ENCODE peak calls at places on chromosomes 3 and 15, in nine cellular contexts. A, E, W, U, M, G, D, O and P are unnamed samples.

GRCh38 chr15:65952425-65953053 is 83.2 kb downstream of the RAB11A start:
- DNase-seq in A (no peak), E (peak; percentile 31), W (no peak), U (peak; percentile 54), M (no peak), G (peak; percentile 55), D (peak; percentile 86), O (no peak), P (no peak)

GRCh38 chr3:197501496-197501878 is 54.3 kb downstream of the BDH1 start:
- DNase-seq in A (no peak), E (no peak), W (no peak), U (no peak), M (no peak), G (no peak), D (no peak), O (no peak), P (no peak)

GRCh38 chr15:91944334-91944733 is 90.8 kb downstream of the SLCO3A1 start:
- DNase-seq in A (no peak), E (no peak), W (no peak), U (no peak), M (no peak), G (no peak), D (no peak), O (no peak), P (no peak)

GRCh38 chr15:83709246-83709645 is 55.3 kb downstream of the ADAMTSL3 start:
- DNase-seq in A (no peak), E (no peak), W (no peak), U (no peak), M (no peak), G (no peak), D (no peak), O (no peak), P (no peak)

GRCh38 chr3:131142580-131142979 is 115.9 kb downstream of the NEK11 start:
- DNase-seq in A (no peak), E (no peak), W (no peak), U (no peak), M (no peak), G (no peak), D (no peak), O (no peak), P (no peak)

GRCh38 chr3:7025581-7026300 is 164.8 kb downstream of the GRM7 start:
- DNase-seq in A (no peak), E (no peak), W (no peak), U (no peak), M (no peak), G (no peak), D (peak; percentile 62), O (no peak), P (no peak)

GRCh38 chr3:4416961-4417360 is 50.1 kb downstream of the SUMF1 start:
- DNase-seq in A (no peak), E (peak; percentile 87), W (no peak), U (no peak), M (no peak), G (no peak), D (no peak), O (no peak), P (no peak)

GRCh38 chr3:151379083-151379734 is 5.3 kb downstream of the P2RY12 start:
- DNase-seq in A (no peak), E (no peak), W (no peak), U (no peak), M (no peak), G (peak; percentile 64), D (peak; percentile 65), O (no peak), P (no peak)

GRCh38 chr3:188156051-188156450 is 2.1 kb downstream of the LPP start:
- DNase-seq in A (no peak), E (no peak), W (no peak), U (no peak), M (no peak), G (no peak), D (no peak), O (no peak), P (no peak)

GRCh38 chr15:40065166-40065565 is 26.2 kb upstream of the SRP14 start:
- DNase-seq in A (no peak), E (no peak), W (no peak), U (no peak), M (no peak), G (no peak), D (no peak), O (no peak), P (no peak)

GRCh38 chr3:132803889-132804288 is 81.7 kb upstream of the NPHP3 start:
- DNase-seq in A (no peak), E (no peak), W (no peak), U (no peak), M (no peak), G (no peak), D (peak; percentile 29), O (no peak), P (no peak)

GRCh38 chr3:67897686-67898336 is 243.4 kb upstream of the SUCLG2 start:
- DNase-seq in A (no peak), E (no peak), W (no peak), U (no peak), M (no peak), G (no peak), D (no peak), O (no peak), P (no peak)

GRCh38 chr3:78736863-78737262 is 1030.9 kb downstream of the ROBO1 start:
- DNase-seq in A (no peak), E (no peak), W (no peak), U (no peak), M (no peak), G (no peak), D (no peak), O (no peak), P (no peak)

GRCh38 chr3:127914584-127914983 is 448 bp upstream of the KBTBD12 start:
- DNase-seq in A (no peak), E (no peak), W (no peak), U (no peak), M (no peak), G (no peak), D (no peak), O (no peak), P (no peak)
- H3K4me3 ChIP-seq in A (peak overlapping the region; percentile 57), E (no peak overlapping the region), W (no peak overlapping the region), U (no peak overlapping the region), M (peak overlapping the region; percentile 52), G (peak overlapping the region; percentile 36), D (no peak overlapping the region), O (no peak overlapping the region), P (no peak overlapping the region)

GRCh38 chr3:61964566-61964965 is 403.2 kb downstream of the PTPRG start:
- DNase-seq in A (no peak), E (no peak), W (no peak), U (no peak), M (no peak), G (no peak), D (no peak), O (no peak), P (no peak)

GRCh38 chr3:61967019-61967418 is 405.6 kb downstream of the PTPRG start:
- DNase-seq in A (no peak), E (no peak), W (no peak), U (no peak), M (no peak), G (no peak), D (no peak), O (no peak), P (no peak)

GRCh38 chr3:61967937-61968336 is 405.4 kb downstream of the FEZF2 start:
- DNase-seq in A (no peak), E (no peak), W (no peak), U (no peak), M (no peak), G (no peak), D (no peak), O (no peak), P (no peak)

GRCh38 chr3:61965770-61966131 is 404.4 kb downstream of the PTPRG start:
- DNase-seq in A (no peak), E (no peak), W (no peak), U (no peak), M (no peak), G (no peak), D (no peak), O (no peak), P (no peak)

GRCh38 chr3:61966200-61966599 is 404.8 kb downstream of the PTPRG start:
- DNase-seq in A (no peak), E (peak; percentile 53), W (no peak), U (no peak), M (no peak), G (no peak), D (no peak), O (no peak), P (no peak)
- H3K27ac ChIP-seq in A (no peak overlapping the region), E (no peak overlapping the region), W (no peak overlapping the region), U (no peak overlapping the region), M (no peak overlapping the region), G (no peak overlapping the region), D (no peak overlapping the region), O (no peak overlapping the region), P (no peak overlapping the region)

GRCh38 chr3:141386611-141387110 is 18.4 kb downstream of the ZBTB38 start:
- DNase-seq in A (no peak), E (no peak), W (no peak), U (no peak), M (no peak), G (no peak), D (no peak), O (no peak), P (no peak)

GRCh38 chr3:141388823-141389617 is 20.7 kb downstream of the ZBTB38 start:
- DNase-seq in A (no peak), E (no peak), W (peak; percentile 33), U (no peak), M (no peak), G (no peak), D (no peak), O (no peak), P (no peak)

GRCh38 chr3:141385386-141386079 is 17.2 kb downstream of the ZBTB38 start:
- DNase-seq in A (no peak), E (no peak), W (no peak), U (no peak), M (no peak), G (no peak), D (no peak), O (no peak), P (no peak)

GRCh38 chr3:141386080-141386594 is 17.8 kb downstream of the ZBTB38 start:
- DNase-seq in A (no peak), E (no peak), W (no peak), U (no peak), M (no peak), G (no peak), D (no peak), O (no peak), P (no peak)

DNA sequence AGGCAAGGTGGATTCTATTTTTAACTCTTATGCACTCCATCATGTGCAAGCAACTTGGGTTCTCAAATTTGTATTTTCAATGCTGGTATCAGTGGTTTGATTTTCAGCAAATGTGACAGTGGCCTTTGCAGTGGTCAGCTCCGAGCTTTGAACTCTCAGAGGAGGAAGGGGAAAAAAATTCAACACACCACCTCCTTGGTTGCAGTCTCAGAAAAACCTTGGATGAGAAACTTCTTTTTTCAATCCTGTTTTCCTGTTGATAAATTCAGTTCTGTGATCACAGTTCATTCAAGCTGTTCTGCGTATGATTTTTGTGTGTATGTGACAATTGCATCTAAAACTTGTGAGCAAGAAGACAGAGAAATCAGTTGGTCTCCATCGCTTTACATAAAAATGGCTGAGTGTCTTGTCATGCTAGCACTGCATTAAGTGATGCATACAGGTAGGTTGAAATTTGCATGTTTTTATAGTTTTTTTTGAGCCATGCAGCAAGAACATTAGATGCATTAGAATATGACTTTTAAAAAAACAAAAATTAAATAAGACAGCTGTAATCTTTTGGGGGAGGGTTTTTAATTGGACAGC is 19.2 kb downstream of the ZBTB38 start:
- DNase-seq in A (no peak), E (no peak), W (no peak), U (no peak), M (no peak), G (no peak), D (no peak), O (no peak), P (no peak)
- H3K4me3 ChIP-seq in A (peak overlapping the region; percentile 39), E (no peak overlapping the region), W (peak overlapping the region; percentile 86), U (no peak overlapping the region), M (no peak overlapping the region), G (no peak overlapping the region), D (no peak overlapping the region), O (no peak overlapping the region), P (no peak overlapping the region)

GRCh38 chr3:73599605-73600004 is 25.1 kb downstream of the PDZRN3 start:
- DNase-seq in A (no peak), E (no peak), W (no peak), U (no peak), M (no peak), G (no peak), D (no peak), O (no peak), P (no peak)
- H3K27ac ChIP-seq in A (no peak overlapping the region), E (no peak overlapping the region), W (no peak overlapping the region), U (no peak overlapping the region), M (peak overlapping the region; percentile 35), G (no peak overlapping the region), D (no peak overlapping the region), O (no peak overlapping the region), P (no peak overlapping the region)